ENCODE peak calls at places on chromosomes 1 and 21, in seven cellular contexts. Y, P, W, V, M, K and R are unnamed samples.

GRCh38 chr1:59237905-59238304 is 59.0 kb upstream of the FGGY start:
- DNase-seq in P (no peak), Y (no peak), M (peak), W (no peak), K (no peak), V (no peak), R (no peak)

GRCh38 chr1:55530749-55531478 is 315.8 kb upstream of the USP24 start:
- DNase-seq in V (no peak), M (no peak), Y (no peak), K (no peak), W (no peak), P (no peak), R (no peak)

GRCh38 chr1:21653744-21654100 is 15.4 kb downstream of the RAP1GAP start:
- DNase-seq in K (no peak), Y (no peak), V (no peak), W (no peak), P (no peak), M (no peak), R (no peak)

GRCh38 chr1:172414331-172414730 is 6.2 kb upstream of the C1orf105 start:
- DNase-seq in Y (no peak), V (no peak), W (no peak), M (peak), K (no peak), P (no peak), R (no peak)

GRCh38 chr1:220926146-220926545 is 46.9 kb downstream of the HLX start:
- DNase-seq in V (no peak), K (no peak), P (no peak), W (no peak), M (peak), Y (no peak), R (no peak)

GRCh38 chr21:35974801-35975200 is 85.5 kb downstream of the SETD4 start:
- DNase-seq in M (peak), V (no peak), W (peak), Y (no peak), K (no peak), P (no peak), R (no peak)

GRCh38 chr21:33268736-33269441 is 2.7 kb downstream of the IL10RB start:
- DNase-seq in P (peak), W (peak), V (no peak), M (no peak), K (no peak), Y (no peak), R (peak)

GRCh38 chr1:224359207-224359606 is 2.5 kb downstream of the CNIH4 start:
- DNase-seq in P (no peak), M (no peak), K (no peak), W (no peak), V (no peak), Y (no peak), R (no peak)